ENCODE peak calls at places on chromosomes 7 and 10, in four cellular contexts. C is HepG2, P is GM12878, B is K562. S is an unnamed sample.
A peak's percentile ranks its signal among the peaks of the same experiment; 100 is the strongest.

GRCh38 chr7:44378744-44379143 is 53.4 kb upstream of the CAMK2B start:
- DNase-seq in C (peak; percentile 75), P (no peak), B (no peak), S (peak; percentile 79)

GRCh38 chr7:156074982-156075615 is 262.8 kb upstream of the SHH start:
- DNase-seq in C (no peak), P (no peak), B (peak; percentile 68), S (no peak)

GRCh38 chr10:5658871-5659618 is 7.3 kb downstream of the ASB13 start:
- DNase-seq in C (peak; percentile 91), P (no peak), B (no peak), S (no peak)

GRCh38 chr10:73159038-73159648 is 8.7 kb downstream of the ECD start:
- DNase-seq in C (peak; percentile 59), P (peak; percentile 30), B (peak; percentile 54), S (peak; percentile 65)

GRCh38 chr10:91034494-91035157 is 113.7 kb upstream of the ANKRD1 start:
- DNase-seq in C (peak; percentile 9), P (no peak), B (no peak), S (peak; percentile 66)

GRCh38 chr10:48514263-48514662 is 90.6 kb downstream of the ARHGAP22 start:
- DNase-seq in C (no peak), P (no peak), B (no peak), S (no peak)

GRCh38 chr10:130065251-130065650 is 45.4 kb downstream of the C10orf143 start:
- DNase-seq in C (no peak), P (no peak), B (no peak), S (no peak)

GRCh38 chr7:66055321-66055956 is 20.2 kb upstream of the ASL start:
- DNase-seq in C (no peak), P (peak; percentile 41), B (no peak), S (no peak)

GRCh38 chr10:100656479-100656878 is 88.9 kb upstream of the PAX2 start:
- DNase-seq in C (no peak), P (no peak), B (peak; percentile 84), S (no peak)

GRCh38 chr7:94396606-94397005 is 1.9 kb downstream of the COL1A2 start:
- DNase-seq in C (no peak), P (no peak), B (no peak), S (no peak)
- TF ChIP-seq MYC in C (no peak), P (no peak), B (no peak), S (no peak)

DNA sequence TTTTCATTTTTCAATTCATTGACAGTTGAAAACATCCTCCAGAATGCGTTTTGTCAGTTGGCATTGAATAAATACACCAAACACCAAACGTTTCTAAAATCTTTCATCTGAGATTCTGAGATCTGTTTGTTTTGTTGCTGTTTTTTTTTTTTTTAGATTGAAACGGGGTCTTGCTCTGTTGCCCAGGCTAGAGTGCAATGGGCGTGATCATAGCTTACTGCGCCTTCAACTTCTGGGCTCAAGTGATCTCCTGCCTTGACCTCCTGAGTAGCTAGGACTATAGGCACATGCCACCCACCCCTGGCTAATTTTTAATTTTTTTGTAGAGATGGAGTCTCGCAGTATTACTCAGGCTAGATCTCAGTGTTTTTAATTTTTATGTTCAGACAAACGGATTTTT is 30.7 kb downstream of the ZRANB1 start:
- DNase-seq in C (no peak), P (no peak), B (no peak), S (no peak)
- H4K20me1 ChIP-seq in C (peaks cover 3% of the 10 kb centered on the region), P (no peaks in the 10 kb centered on the region), B (no peaks in the 10 kb centered on the region), S (peaks cover 11% of the 10 kb centered on the region)

GRCh38 chr10:19845963-19846362 is 29.7 kb downstream of the PLXDC2 start:
- DNase-seq in C (no peak), P (no peak), B (no peak), S (no peak)
- TF ChIP-seq MAX in C (no peak), P (no peak), B (no peak), S (no peak)

DNA sequence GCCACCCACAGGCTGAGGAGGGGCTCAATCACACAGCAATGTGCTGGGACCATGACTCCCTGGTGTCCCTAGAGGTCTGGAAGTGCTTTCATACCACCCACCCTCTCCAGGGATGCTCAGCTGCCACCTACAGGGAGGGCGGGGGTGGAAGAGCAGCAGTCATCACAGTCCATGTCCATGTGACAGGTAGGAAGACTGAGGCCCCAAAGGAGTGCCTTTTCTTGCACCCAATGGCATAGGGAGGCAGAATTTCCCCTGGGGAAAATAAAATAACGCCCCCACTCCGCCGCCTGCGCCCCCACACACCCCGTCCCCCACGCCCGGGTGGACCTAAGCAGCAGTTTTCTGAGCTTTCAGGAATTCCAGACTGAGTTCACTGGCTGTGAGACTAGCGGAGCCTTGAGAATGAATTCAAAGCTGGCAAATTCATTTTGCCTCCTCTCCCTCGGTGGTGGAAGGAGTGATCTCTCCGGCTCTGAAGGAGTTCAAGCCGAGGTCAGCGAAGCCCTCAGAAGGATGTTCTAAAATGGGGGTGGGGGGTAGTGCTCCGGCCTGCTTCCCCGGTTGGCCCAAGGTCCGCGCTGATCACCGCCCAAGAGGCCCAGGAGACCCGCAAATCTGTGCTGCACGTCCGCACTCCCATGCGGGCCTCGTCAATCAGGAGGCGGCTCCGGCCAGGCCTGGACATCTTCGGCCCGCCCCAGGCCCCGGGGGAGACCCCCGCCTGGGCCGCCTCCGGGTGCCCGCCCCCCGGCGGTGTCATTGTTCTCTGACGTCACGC is 2.1 kb upstream of the ZMIZ1 start:
- DNase-seq in C (peak; percentile 87), P (no peak), B (peak; percentile 93), S (peak; percentile 40)
- TF ChIP-seq MYC in C (peak; percentile 44), P (no peak), B (no peak), S (no peak)

DNA sequence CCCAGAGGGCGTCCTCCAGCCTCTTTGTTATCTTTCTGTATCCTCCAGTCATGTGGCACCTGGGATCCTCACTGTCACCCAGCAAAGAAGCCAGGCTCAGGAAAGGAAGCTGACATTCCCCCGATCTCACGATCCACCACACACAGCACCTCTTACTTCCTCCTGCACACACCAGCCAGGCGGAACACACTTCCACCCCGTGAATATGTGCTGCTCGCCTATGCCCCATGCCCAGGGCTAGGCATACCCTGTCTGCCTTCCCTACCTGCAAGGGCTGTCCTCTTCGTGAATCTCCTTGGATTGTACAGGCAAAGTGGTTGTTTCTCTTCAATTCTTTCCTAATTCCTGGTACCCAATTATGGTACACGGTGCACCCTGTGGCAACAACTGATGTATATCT is 191.0 kb downstream of the TNS3 start:
- DNase-seq in C (no peak), P (no peak), B (no peak), S (no peak)
- H4K20me1 ChIP-seq in C (peaks cover 18% of the 10 kb centered on the region), P (no peaks in the 10 kb centered on the region), B (peaks cover 5% of the 10 kb centered on the region), S (no peaks in the 10 kb centered on the region)

DNA sequence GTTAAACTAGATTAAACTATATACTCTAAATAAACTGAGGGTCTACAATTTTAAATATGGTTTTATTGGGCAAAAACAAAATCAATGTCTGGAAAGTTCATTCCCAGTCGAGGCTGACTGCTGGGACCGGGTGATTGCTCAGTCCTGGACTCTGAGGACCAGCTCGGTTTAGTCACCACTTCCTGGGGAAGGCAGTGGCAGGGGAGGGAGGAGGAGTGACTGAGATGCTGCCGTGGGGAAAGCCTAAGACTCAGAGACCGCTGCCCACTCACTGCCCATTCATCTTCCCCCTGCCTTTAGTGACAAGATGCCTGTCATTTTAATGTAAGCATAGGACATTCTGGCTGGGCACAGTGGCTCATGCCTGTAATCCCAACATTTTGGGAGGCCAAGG is 29.0 kb downstream of the ATOH7 start:
- DNase-seq in C (no peak), P (no peak), B (no peak), S (peak; percentile 57)
- TF ChIP-seq MAX in C (no peak), P (no peak), B (no peak), S (no peak)

S was measured in endothelial cell of umbilical vein.